ENCODE peak calls at places on chromosomes 3 and 15, in ten cellular contexts. T is GM12891, Y is GM03348, G is hypothalamus, F is HTR-8/SVneo, B is natural killer cell, W is choroid plexus epithelial cell, I is astrocyte of the spinal cord, N is ureter, K is AG08396. J is an unnamed sample.

GRCh38 chr15:87021771-87022170 is 942.1 kb downstream of the AGBL1 start:
- DNase-seq in T (no peak), I (no peak), K (no peak), W (no peak), F (no peak), Y (no peak), N (no peak), G (no peak), B (no peak), J (no peak)

GRCh38 chr3:140736863-140737460 is 59.1 kb downstream of the TRIM42 start:
- DNase-seq in B (no peak), N (peak; percentile 53), F (peak; percentile 30), K (peak; percentile 14), G (peak; percentile 2), W (peak; percentile 81), I (peak; percentile 55), Y (peak; percentile 64), T (no peak), J (peak; percentile 86)

GRCh38 chr15:86797135-86797534 is 717.5 kb downstream of the AGBL1 start:
- DNase-seq in G (no peak), N (no peak), B (no peak), K (no peak), I (no peak), W (no peak), Y (no peak), F (no peak), T (no peak), J (no peak)

GRCh38 chr3:189914799-189915198 is 205.9 kb downstream of the P3H2 start:
- DNase-seq in B (no peak), K (peak; percentile 56), T (no peak), G (no peak), N (no peak), W (peak; percentile 94), F (peak; percentile 43), Y (peak; percentile 78), I (peak; percentile 90), J (no peak)

GRCh38 chr3:57709559-57709958 is 16.7 kb upstream of the DENND6A start:
- DNase-seq in I (peak; percentile 3), Y (no peak), W (no peak), F (no peak), G (no peak), T (no peak), N (no peak), B (no peak), K (no peak), J (no peak)

GRCh38 chr15:90916461-90916860 is 13.4 kb downstream of the MAN2A2 start:
- DNase-seq in Y (no peak), W (no peak), K (no peak), N (no peak), I (no peak), T (no peak), B (no peak), F (no peak), G (no peak), J (no peak)

GRCh38 chr15:67601008-67601620 is 58.6 kb downstream of the MAP2K5 start:
- DNase-seq in K (no peak), N (no peak), F (peak; percentile 8), G (no peak), T (no peak), Y (peak; percentile 11), W (peak; percentile 53), B (no peak), I (peak; percentile 2), J (no peak)

GRCh38 chr3:126358038-126358815 is 1.0 kb upstream of the KLF15 start:
- DNase-seq in F (no peak), B (no peak), Y (no peak), T (no peak), G (no peak), K (no peak), W (peak; percentile 85), I (peak; percentile 26), N (no peak), J (peak; percentile 83)

GRCh38 chr3:25663324-25664065 is 1.2 kb downstream of the TOP2B start:
- DNase-seq in B (no peak), T (no peak), K (no peak), W (peak; percentile 39), Y (peak; percentile 20), N (no peak), I (peak; percentile 44), G (no peak), F (no peak), J (peak; percentile 61)

GRCh38 chr3:160928183-160928718 is 172.2 kb downstream of the PPM1L start:
- DNase-seq in B (no peak), N (no peak), I (no peak), F (no peak), G (no peak), T (no peak), Y (no peak), W (peak; percentile 13), K (no peak), J (peak; percentile 38)

GRCh38 chr15:58506064-58506490 is 74.3 kb downstream of the LIPC start:
- DNase-seq in T (no peak), B (no peak), I (no peak), N (no peak), G (no peak), F (no peak), K (no peak), Y (no peak), W (no peak), J (no peak)

GRCh38 chr3:10334461-10334860 is 13.5 kb upstream of the SEC13 start:
- DNase-seq in F (no peak), Y (peak; percentile 78), N (no peak), T (no peak), W (no peak), K (peak; percentile 60), G (peak; percentile 7), B (no peak), I (peak; percentile 20), J (peak; percentile 30)

GRCh38 chr3:155995525-155996370 is 124.6 kb upstream of the KCNAB1 start:
- DNase-seq in N (no peak), B (no peak), F (peak; percentile 50), W (peak; percentile 85), T (no peak), Y (peak; percentile 63), I (peak; percentile 55), K (peak; percentile 33), G (no peak), J (peak; percentile 54)

GRCh38 chr3:166071-166470 is 30.5 kb upstream of the CHL1 start:
- DNase-seq in I (peak; percentile 3), K (no peak), Y (no peak), T (no peak), N (no peak), W (no peak), F (no peak), G (no peak), B (no peak), J (no peak)

GRCh38 chr3:53131136-53131495 is 881 bp upstream of the RFT1 start:
- DNase-seq in B (no peak), G (no peak), W (no peak), I (no peak), Y (no peak), T (no peak), K (no peak), N (no peak), F (no peak), J (peak; percentile 26)

GRCh38 chr3:11118181-11118682 is 36.1 kb upstream of the HRH1 start:
- DNase-seq in F (no peak), K (peak; percentile 40), G (no peak), Y (peak; percentile 78), W (peak; percentile 47), I (peak; percentile 77), N (no peak), T (no peak), B (no peak), J (no peak)

GRCh38 chr15:38252481-38253311 is at the start of gene SPRED1:
- DNase-seq in T (peak; percentile 32), W (peak; percentile 72), F (no peak), K (peak; percentile 57), I (no peak), Y (peak; percentile 85), G (peak; percentile 65), B (peak; percentile 29), N (peak; percentile 77), J (peak; percentile 64)

GRCh38 chr3:101574388-101575156 is 592 bp downstream of the PCNP start:
- DNase-seq in K (peak; percentile 43), W (peak; percentile 58), N (peak; percentile 57), T (no peak), I (peak; percentile 59), Y (peak; percentile 44), G (no peak), F (peak; percentile 23), B (no peak), J (peak; percentile 71)

GRCh38 chr3:134839422-134839821 is 44.4 kb downstream of the EPHB1 start:
- DNase-seq in W (no peak), N (no peak), F (no peak), Y (no peak), I (no peak), G (no peak), T (no peak), B (no peak), K (no peak), J (no peak)

GRCh38 chr3:101279162-101279561 is 41.2 kb downstream of the IMPG2 start:
- DNase-seq in N (no peak), F (no peak), B (no peak), W (no peak), Y (no peak), G (no peak), T (no peak), I (peak; percentile 12), K (peak; percentile 11), J (no peak)

GRCh38 chr3:61381745-61382392 is 130.6 kb upstream of the FHIT start:
- DNase-seq in T (peak; percentile 22), G (no peak), B (no peak), I (peak; percentile 36), N (no peak), W (peak; percentile 52), K (peak; percentile 39), Y (peak; percentile 50), F (peak; percentile 18), J (peak; percentile 60)

GRCh38 chr3:113183748-113184661 is 27.4 kb upstream of the BOC start:
- DNase-seq in B (no peak), T (no peak), Y (no peak), N (no peak), F (no peak), I (no peak), W (no peak), G (no peak), K (peak; percentile 23), J (no peak)

GRCh38 chr15:57505949-57506391 is 85.7 kb upstream of the MYZAP start:
- DNase-seq in G (peak; percentile 5), T (no peak), Y (peak; percentile 71), I (peak; percentile 87), N (peak; percentile 93), W (peak; percentile 77), K (no peak), B (no peak), F (no peak), J (no peak)

GRCh38 chr3:16085884-16086608 is 88.4 kb upstream of the GALNT15 start:
- DNase-seq in G (peak; percentile 71), T (no peak), K (no peak), I (peak; percentile 62), F (no peak), Y (no peak), N (peak; percentile 48), W (peak; percentile 81), B (no peak), J (no peak)

J was measured in mesendoderm.